ENCODE peak calls at places on chromosome 3, in nine cellular contexts. U is ascending aorta, Q is AG10803, P is spleen, S is dorsolateral prefrontal cortex, X is choroid plexus epithelial cell, H is breast epithelium, T is pancreas, J is cardiac fibroblast. Z is an unnamed sample.

GRCh38 chr3:125357032-125357658 is 18.0 kb downstream of the ZNF148 start:
- DNase-seq in T (peak; percentile 40), Q (peak; percentile 44), X (peak; percentile 37), P (peak; percentile 89), U (no peak), H (no peak), J (no peak), S (peak; percentile 18), Z (peak; percentile 18)

GRCh38 chr3:196941846-196942225 is 492 bp downstream of the NCBP2 start:
- DNase-seq in P (peak; percentile 86), S (no peak), J (no peak), T (peak; percentile 43), X (peak; percentile 51), U (peak; percentile 70), H (peak; percentile 41), Q (peak; percentile 42), Z (peak; percentile 34)

GRCh38 chr3:71562938-71563337 is 20.6 kb downstream of the FOXP1 start:
- DNase-seq in S (no peak), U (no peak), P (no peak), Q (no peak), J (no peak), H (no peak), X (no peak), T (no peak), Z (no peak)

GRCh38 chr3:52295809-52296208 is 8.2 kb downstream of the GLYCTK start:
- DNase-seq in P (no peak), H (no peak), U (no peak), S (no peak), X (no peak), Q (no peak), T (no peak), J (no peak), Z (no peak)

GRCh38 chr3:141405025-141405424 is 36.7 kb downstream of the ZBTB38 start:
- DNase-seq in H (no peak), X (peak; percentile 65), U (no peak), Q (peak; percentile 75), S (no peak), J (peak; percentile 91), T (no peak), P (no peak), Z (no peak)

GRCh38 chr3:29695201-29695904 is 414.5 kb downstream of the RBMS3 start:
- DNase-seq in S (no peak), P (no peak), X (peak; percentile 96), H (no peak), J (peak; percentile 96), Q (peak; percentile 99), U (no peak), T (no peak), Z (peak; percentile 20)

GRCh38 chr3:33911525-33912322 is 113.3 kb downstream of the PDCD6IP start:
- DNase-seq in H (no peak), S (no peak), J (peak; percentile 69), T (no peak), Q (peak; percentile 51), P (no peak), X (peak; percentile 78), U (no peak), Z (peak; percentile 52)

GRCh38 chr3:82157952-82158351 is 396.5 kb upstream of the GBE1 start:
- DNase-seq in J (peak; percentile 88), T (no peak), P (no peak), H (no peak), Q (peak; percentile 39), X (peak; percentile 83), U (no peak), S (no peak), Z (peak; percentile 84)

GRCh38 chr3:12613250-12613649 is 50.7 kb downstream of the RAF1 start:
- DNase-seq in X (no peak), P (no peak), U (no peak), T (no peak), H (no peak), J (no peak), Q (no peak), S (no peak), Z (no peak)

GRCh38 chr3:48180021-48180420 is 8.2 kb downstream of the CDC25A start:
- DNase-seq in X (no peak), H (no peak), P (no peak), J (no peak), U (no peak), T (no peak), Q (no peak), S (no peak), Z (no peak)

GRCh38 chr3:190696777-190697501 is 165.6 kb downstream of the GMNC start:
- DNase-seq in H (no peak), Q (peak; percentile 52), T (no peak), S (no peak), U (no peak), X (peak; percentile 68), P (no peak), J (peak; percentile 79), Z (no peak)

GRCh38 chr3:122661633-122662032 is 19.0 kb upstream of the PARP14 start:
- DNase-seq in P (no peak), J (no peak), Q (no peak), T (no peak), S (no peak), X (no peak), H (no peak), U (no peak), Z (no peak)

GRCh38 chr3:16900779-16901440 is 16.2 kb downstream of the PLCL2 start:
- DNase-seq in T (no peak), X (no peak), P (no peak), H (no peak), S (no peak), J (no peak), Q (no peak), U (no peak), Z (no peak)

GRCh38 chr3:35946121-35946856 is 307.0 kb downstream of the ARPP21 start:
- DNase-seq in P (no peak), H (no peak), Q (peak; percentile 27), S (no peak), U (no peak), X (peak; percentile 78), T (no peak), J (peak; percentile 73), Z (no peak)

GRCh38 chr3:35944915-35945710 is 305.8 kb downstream of the ARPP21 start:
- DNase-seq in T (no peak), H (no peak), Q (no peak), P (no peak), X (peak; percentile 42), U (no peak), J (peak; percentile 61), S (no peak), Z (peak; percentile 44)

GRCh38 chr3:35950045-35950444 is 310.7 kb downstream of the ARPP21 start:
- DNase-seq in X (no peak), T (no peak), H (no peak), J (no peak), U (no peak), Q (no peak), P (no peak), S (no peak), Z (no peak)

GRCh38 chr3:35946857-35947514 is 307.7 kb downstream of the ARPP21 start:
- DNase-seq in T (no peak), P (no peak), H (no peak), J (no peak), X (no peak), U (no peak), Q (no peak), S (peak; percentile 80), Z (no peak)
- TF ChIP-seq CTCF in T (no peak), P (no peak), H (no peak), J (no peak), X (no peak), U (no peak), Q (no peak), S (no peak), Z (no peak)

GRCh38 chr3:145182196-145182911 is 978.6 kb downstream of the PLOD2 start:
- DNase-seq in T (no peak), P (no peak), U (no peak), H (no peak), J (peak; percentile 3), Q (peak; percentile 2), X (no peak), S (no peak), Z (no peak)

GRCh38 chr3:145188079-145188785 is 972.8 kb downstream of the PLOD2 start:
- DNase-seq in S (no peak), P (no peak), H (no peak), T (no peak), X (no peak), Q (no peak), U (no peak), J (no peak), Z (no peak)

DNA sequence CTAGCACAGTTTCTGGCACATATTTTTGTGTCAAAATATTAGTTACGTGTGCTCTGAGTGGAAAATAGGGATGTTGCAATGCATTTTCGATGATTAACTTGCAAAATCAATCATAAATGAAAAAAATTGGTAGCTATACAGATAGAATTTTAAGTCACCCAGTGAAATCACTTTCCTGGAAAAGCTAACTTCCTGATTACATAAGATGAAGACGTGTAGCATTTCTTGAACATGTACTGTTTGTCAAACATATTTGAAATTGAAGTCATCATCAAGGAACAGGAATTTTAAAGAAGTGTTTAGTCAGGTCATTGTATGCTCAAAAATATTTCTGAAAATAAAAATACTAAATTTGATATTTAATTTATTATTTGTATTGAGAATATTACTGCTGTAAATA is 977.7 kb downstream of the PLOD2 start:
- DNase-seq in H (no peak), T (no peak), J (peak; percentile 63), Q (no peak), X (peak; percentile 70), U (no peak), S (no peak), P (no peak), Z (no peak)
- H3K4me3 ChIP-seq in H (no peak overlapping the region), T (no peak overlapping the region), J (no peak overlapping the region), Q (no peak overlapping the region), X (no peak overlapping the region), U (no peak overlapping the region), S (no peak overlapping the region), P (no peak overlapping the region), Z (no peak overlapping the region)

GRCh38 chr3:129428382-129429079 is at the start of gene EFCAB12:
- DNase-seq in U (peak; percentile 97), T (peak; percentile 95), S (peak; percentile 98), H (peak; percentile 93), P (peak; percentile 98), Q (peak; percentile 90), X (peak; percentile 96), J (peak; percentile 94), Z (peak; percentile 91)
- TF ChIP-seq CTCF in U (no peak), T (no peak), S (no peak), H (no peak), P (no peak), Q (no peak), X (peak; percentile 29), J (no peak), Z (peak; percentile 7)

GRCh38 chr3:186099178-186099577 is 9.7 kb downstream of the ETV5 start:
- DNase-seq in P (no peak), Q (peak; percentile 82), X (peak; percentile 85), J (peak; percentile 77), T (peak; percentile 49), S (peak; percentile 85), H (no peak), U (peak; percentile 79), Z (peak; percentile 74)

GRCh38 chr3:186097317-186097662 is 11.6 kb downstream of the ETV5 start:
- DNase-seq in U (no peak), S (no peak), P (no peak), T (no peak), Q (no peak), X (no peak), J (no peak), H (no peak), Z (no peak)

GRCh38 chr3:186096295-186096694 is 12.6 kb downstream of the ETV5 start:
- DNase-seq in H (no peak), X (no peak), J (no peak), U (no peak), S (no peak), Q (no peak), P (no peak), T (no peak), Z (no peak)

GRCh38 chr3:186097663-186098451 is 11.0 kb downstream of the ETV5 start:
- DNase-seq in H (no peak), Q (peak; percentile 77), S (peak; percentile 71), X (peak; percentile 97), T (peak; percentile 92), P (no peak), J (peak; percentile 85), U (peak; percentile 70), Z (peak; percentile 86)

GRCh38 chr3:186098740-186099139 is 10.1 kb downstream of the ETV5 start:
- DNase-seq in X (no peak), T (no peak), P (no peak), Q (peak; percentile 21), U (no peak), H (no peak), J (no peak), S (no peak), Z (no peak)
- H3K4me3 ChIP-seq in X (no peak overlapping the region), T (no peak overlapping the region), P (no peak overlapping the region), Q (no peak overlapping the region), U (no peak overlapping the region), H (no peak overlapping the region), J (no peak overlapping the region), S (no peak overlapping the region), Z (no peak overlapping the region)

Z was measured in brain microvascular endothelial cell.